ENCODE peak calls at places on chromosomes 11 and 22, in seven cellular contexts. M is endothelial cell of umbilical vein, X is heart right ventricle, D is astrocyte, O is kidney, N is fibroblast of lung, K is mammary epithelial cell. Q is an unnamed sample.

GRCh38 chr11:73257342-73258103 is 14.6 kb upstream of the P2RY6 start:
- DNase-seq in M (peak; percentile 24), X (peak; percentile 48), D (peak; percentile 97), O (peak; percentile 95), N (peak; percentile 81), K (peak; percentile 84), Q (peak; percentile 58)

GRCh38 chr11:17171342-17171741 is 36.4 kb downstream of the PIK3C2A start:
- DNase-seq in M (peak; percentile 25), X (no peak), D (peak; percentile 59), O (no peak), N (peak; percentile 44), K (no peak), Q (no peak)

GRCh38 chr22:40289991-40290459 is 56.3 kb upstream of the ADSL start:
- DNase-seq in M (no peak), X (no peak), D (peak; percentile 6), O (no peak), N (no peak), K (peak; percentile 29), Q (no peak)

GRCh38 chr22:33274214-33274828 is 216.1 kb upstream of the SYN3 start:
- DNase-seq in M (no peak), X (no peak), D (no peak), O (no peak), N (no peak), K (peak; percentile 14), Q (no peak)

GRCh38 chr22:26364066-26365015 is 64.7 kb upstream of the ASPHD2 start:
- DNase-seq in M (peak; percentile 75), X (peak; percentile 17), D (peak; percentile 66), O (no peak), N (peak; percentile 78), K (peak; percentile 64), Q (peak; percentile 65)

GRCh38 chr11:13207665-13208594 is 69.7 kb upstream of the BMAL1 start:
- DNase-seq in M (peak; percentile 84), X (no peak), D (peak; percentile 87), O (peak; percentile 67), N (peak; percentile 88), K (peak; percentile 74), Q (peak; percentile 63)

GRCh38 chr11:15865212-15865987 is 490.9 kb downstream of the SOX6 start:
- DNase-seq in M (no peak), X (no peak), D (no peak), O (no peak), N (no peak), K (peak; percentile 72), Q (no peak)

GRCh38 chr11:45108070-45109064 is 38.1 kb upstream of the PRDM11 start:
- DNase-seq in M (peak; percentile 14), X (no peak), D (no peak), O (no peak), N (no peak), K (no peak), Q (no peak)

GRCh38 chr11:34358258-34358665 is 452 bp upstream of the ABTB2 start:
- DNase-seq in M (peak; percentile 49), X (peak; percentile 55), D (peak; percentile 64), O (peak; percentile 88), N (peak; percentile 61), K (peak; percentile 82), Q (peak; percentile 66)

GRCh38 chr22:35944458-35944857 is 84.2 kb downstream of the RBFOX2 start:
- DNase-seq in M (no peak), X (no peak), D (no peak), O (no peak), N (no peak), K (no peak), Q (no peak)
- H3K4me3 ChIP-seq in M (no peak overlapping the region), X (no peak overlapping the region), D (no peak overlapping the region), O (no peak overlapping the region), N (no peak overlapping the region), K (no peak overlapping the region), Q (no peak overlapping the region)

DNA sequence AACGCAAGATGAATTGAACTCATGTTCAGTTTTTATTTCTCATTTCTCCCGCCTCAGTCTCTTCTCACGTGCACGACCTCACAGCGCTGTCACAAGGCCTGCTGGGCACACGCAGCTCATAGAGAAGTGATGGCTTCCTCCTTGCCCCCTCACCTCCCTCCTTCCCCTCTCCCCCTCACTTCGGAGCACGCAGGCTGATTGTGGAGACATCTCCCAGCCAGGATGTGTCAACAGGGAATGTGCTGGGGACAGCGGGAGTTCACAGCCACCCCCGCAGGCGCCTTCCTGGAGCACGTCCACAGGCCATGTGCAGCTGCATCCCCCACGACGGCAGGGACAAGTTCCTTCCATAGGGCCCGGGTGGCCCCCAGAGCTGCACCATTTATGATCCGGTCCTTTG is 29.1 kb upstream of the KRTAP5-6 start:
- DNase-seq in M (no peak), X (no peak), D (no peak), O (peak; percentile 87), N (no peak), K (no peak), Q (no peak)
- TF ChIP-seq CTCF in M (no peak), X (no peak), D (no peak), O (no peak), N (no peak), K (no peak), Q (no peak)

GRCh38 chr22:48071828-48072227 is 1309.4 kb downstream of the TBC1D22A start:
- DNase-seq in M (no peak), X (no peak), D (no peak), O (no peak), N (no peak), K (no peak), Q (no peak)
- H3K9me3 ChIP-seq in M (peaks cover 7% of the 10 kb centered on the region), X (no peaks in the 10 kb centered on the region), D (peaks cover 13% of the 10 kb centered on the region), O (no peaks in the 10 kb centered on the region), N (no peaks in the 10 kb centered on the region), K (peaks cover 39% of the 10 kb centered on the region), Q (no peaks in the 10 kb centered on the region)

GRCh38 chr22:39089928-39090327 is 7.1 kb upstream of the APOBEC3H start:
- DNase-seq in M (no peak), X (no peak), D (no peak), O (no peak), N (no peak), K (peak; percentile 36), Q (no peak)
- H3K4me3 ChIP-seq in M (no peak overlapping the region), X (no peak overlapping the region), D (no peak overlapping the region), O (no peak overlapping the region), N (no peak overlapping the region), K (no peak overlapping the region), Q (no peak overlapping the region)

GRCh38 chr11:132942611-132943324 is 589.5 kb downstream of the OPCML start:
- DNase-seq in M (no peak), X (no peak), D (no peak), O (no peak), N (peak; percentile 0), K (no peak), Q (no peak)
- TF ChIP-seq CTCF in M (no peak), X (no peak), D (no peak), O (no peak), N (peak; percentile 6), K (peak; percentile 6), Q (no peak)

GRCh38 chr11:69136471-69136870 is 19.3 kb upstream of the SMIM38 start:
- DNase-seq in M (no peak), X (no peak), D (no peak), O (peak; percentile 51), N (no peak), K (no peak), Q (no peak)
- H3K9me3 ChIP-seq in M (no peaks in the 10 kb centered on the region), X (peaks cover 13% of the 10 kb centered on the region), D (peaks cover 7% of the 10 kb centered on the region), O (no peaks in the 10 kb centered on the region), N (no peaks in the 10 kb centered on the region), K (peaks cover 4% of the 10 kb centered on the region), Q (peaks cover 5% of the 10 kb centered on the region)

DNA sequence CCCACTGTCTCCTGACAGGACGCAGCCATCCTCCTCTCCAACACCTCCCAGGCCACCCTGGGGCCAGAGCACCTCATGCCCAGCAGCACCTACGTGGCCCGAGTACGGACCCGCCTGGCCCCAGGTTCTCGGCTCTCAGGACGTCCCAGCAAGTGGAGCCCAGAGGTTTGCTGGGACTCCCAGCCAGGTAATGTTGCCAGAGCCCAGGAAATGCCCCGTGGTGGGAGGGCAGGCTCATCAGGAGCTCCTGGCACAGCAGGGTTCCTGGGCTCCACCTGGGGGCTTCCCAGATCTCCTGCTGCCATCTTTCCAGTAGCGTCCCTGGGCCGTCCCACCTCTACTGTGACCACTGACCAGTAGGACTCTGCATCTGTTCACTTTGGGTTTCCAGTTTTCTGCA is 16.2 kb downstream of the CSF2RB start:
- DNase-seq in M (no peak), X (no peak), D (no peak), O (no peak), N (no peak), K (no peak), Q (peak; percentile 54)
- H3K4me3 ChIP-seq in M (no peak overlapping the region), X (no peak overlapping the region), D (no peak overlapping the region), O (no peak overlapping the region), N (no peak overlapping the region), K (no peak overlapping the region), Q (no peak overlapping the region)